ENCODE peak calls at places on chromosomes 11 and 22, in eight cellular contexts. F is astrocyte of the cerebellum; C is GM12891; T is stimulated activated CD4-positive, alpha-beta T cell treated with anti-CD3 and anti-CD28 coated beads, TNF-alpha, amount 100 ng/mL, for 24 hours; E is lower leg skin; D is chondrocyte; G is posterior cingulate gyrus; O is fibroblast of pulmonary artery. N is an unnamed sample.

GRCh38 chr11:121483805-121484478 is 31.2 kb upstream of the SORL1-AS1 start:
- DNase-seq in F (no peak), C (no peak), T (no peak), E (no peak), D (no peak), G (no peak), O (no peak), N (no peak)

GRCh38 chr22:31836010-31836409 is 82.2 kb downstream of the DEPDC5 start:
- DNase-seq in F (no peak), C (no peak), T (no peak), E (no peak), D (no peak), G (no peak), O (no peak), N (no peak)

GRCh38 chr22:36374603-36375024 is 13.2 kb downstream of the MYH9 start:
- DNase-seq in F (no peak), C (no peak), T (no peak), E (no peak), D (no peak), G (no peak), O (peak), N (no peak)

GRCh38 chr22:30650508-30651116 is 15.0 kb downstream of the SLC35E4 start:
- DNase-seq in F (no peak), C (no peak), T (no peak), E (no peak), D (no peak), G (peak), O (no peak), N (no peak)

GRCh38 chr22:20829735-20830134 is 28.9 kb downstream of the PI4KA start:
- DNase-seq in F (no peak), C (no peak), T (no peak), E (no peak), D (no peak), G (no peak), O (no peak), N (no peak)

GRCh38 chr11:128610765-128611617 is 23.6 kb upstream of the ETS1 start:
- DNase-seq in F (no peak), C (no peak), T (no peak), E (no peak), D (no peak), G (no peak), O (no peak), N (no peak)

GRCh38 chr11:75800136-75800675 is 14.8 kb upstream of the UVRAG start:
- DNase-seq in F (no peak), C (no peak), T (no peak), E (no peak), D (no peak), G (no peak), O (no peak), N (no peak)

GRCh38 chr11:16605440-16605970 is 132.9 kb upstream of the C11orf58 start:
- DNase-seq in F (no peak), C (no peak), T (no peak), E (peak), D (no peak), G (no peak), O (peak), N (no peak)

GRCh38 chr11:66569076-66569475 is 670 bp upstream of the CTSF start:
- DNase-seq in F (no peak), C (no peak), T (no peak), E (no peak), D (no peak), G (no peak), O (no peak), N (no peak)

GRCh38 chr22:43885786-43886185 is 6.0 kb downstream of the PNPLA5 start:
- DNase-seq in F (no peak), C (no peak), T (no peak), E (no peak), D (peak), G (no peak), O (no peak), N (no peak)

GRCh38 chr22:21881841-21882753 is 14.7 kb upstream of the MAPK1 start:
- DNase-seq in F (no peak), C (no peak), T (no peak), E (peak), D (no peak), G (no peak), O (no peak), N (no peak)

GRCh38 chr22:37983860-37984791 is at the start of gene SOX10:
- DNase-seq in F (no peak), C (no peak), T (no peak), E (no peak), D (no peak), G (peak), O (no peak), N (no peak)

GRCh38 chr11:81497202-81497804 is 1236.4 kb downstream of the FAM181B start:
- DNase-seq in F (no peak), C (no peak), T (no peak), E (no peak), D (no peak), G (no peak), O (peak), N (peak)

GRCh38 chr22:29456211-29456671 is 17.9 kb downstream of the RFPL1 start:
- DNase-seq in F (no peak), C (no peak), T (no peak), E (no peak), D (peak), G (no peak), O (peak), N (no peak)

GRCh38 chr11:74397531-74398243 is 546 bp downstream of the PGM2L1 start:
- DNase-seq in F (no peak), C (peak), T (no peak), E (peak), D (no peak), G (no peak), O (no peak), N (no peak)

GRCh38 chr11:63764201-63764711 is 4.3 kb downstream of the ZFTA start:
- DNase-seq in F (no peak), C (no peak), T (no peak), E (no peak), D (no peak), G (no peak), O (no peak), N (no peak)

GRCh38 chr11:587546-587945 is 11.3 kb downstream of the PHRF1 start:
- DNase-seq in F (no peak), C (no peak), T (no peak), E (no peak), D (no peak), G (no peak), O (no peak), N (no peak)

GRCh38 chr11:17277024-17277584 is 565 bp downstream of the NUCB2 start:
- DNase-seq in F (no peak), C (peak), T (no peak), E (no peak), D (no peak), G (no peak), O (peak), N (no peak)

GRCh38 chr11:92123540-92123939 is 101.1 kb upstream of the FAT3 start:
- DNase-seq in F (peak), C (no peak), T (no peak), E (no peak), D (no peak), G (no peak), O (peak), N (no peak)

GRCh38 chr11:2466869-2467694 is 22.3 kb downstream of the KCNQ1 start:
- DNase-seq in F (no peak), C (peak), T (no peak), E (peak), D (peak), G (no peak), O (no peak), N (no peak)

GRCh38 chr11:131897976-131898375 is 527.6 kb downstream of the NTM start:
- DNase-seq in F (peak), C (no peak), T (no peak), E (no peak), D (no peak), G (no peak), O (peak), N (no peak)

GRCh38 chr11:119700536-119701346 is 28.3 kb downstream of the NECTIN1 start:
- DNase-seq in F (no peak), C (no peak), T (no peak), E (no peak), D (no peak), G (no peak), O (no peak), N (no peak)

GRCh38 chr11:13028322-13028721 is 19.2 kb downstream of the RASSF10 start:
- DNase-seq in F (no peak), C (no peak), T (no peak), E (no peak), D (no peak), G (no peak), O (no peak), N (no peak)

GRCh38 chr11:19071255-19071654 is 10.7 kb upstream of the MRGPRX2 start:
- DNase-seq in F (peak), C (peak), T (peak), E (peak), D (no peak), G (peak), O (peak), N (peak)

GRCh38 chr22:50674606-50675552 is 2.3 kb downstream of the SHANK3 start:
- DNase-seq in F (no peak), C (no peak), T (no peak), E (no peak), D (peak), G (no peak), O (no peak), N (no peak)

GRCh38 chr22:46281866-46282678 is 14.3 kb downstream of the TTC38 start:
- DNase-seq in F (no peak), C (no peak), T (no peak), E (peak), D (no peak), G (no peak), O (no peak), N (no peak)

GRCh38 chr22:36339171-36340065 is 48.3 kb downstream of the MYH9 start:
- DNase-seq in F (no peak), C (no peak), T (peak), E (no peak), D (no peak), G (no peak), O (peak), N (peak)

GRCh38 chr22:38125731-38126344 is 15.4 kb upstream of the BAIAP2L2 start:
- DNase-seq in F (no peak), C (no peak), T (no peak), E (no peak), D (no peak), G (peak), O (no peak), N (no peak)

GRCh38 chr22:49642331-49642730 is 185.3 kb downstream of the BRD1 start:
- DNase-seq in F (no peak), C (no peak), T (no peak), E (no peak), D (no peak), G (no peak), O (no peak), N (no peak)

GRCh38 chr22:44801476-44801875 is 49.1 kb downstream of the ARHGAP8 start:
- DNase-seq in F (no peak), C (no peak), T (no peak), E (no peak), D (no peak), G (no peak), O (no peak), N (no peak)

GRCh38 chr11:7690648-7691047 is 15.6 kb downstream of the OVCH2 start:
- DNase-seq in F (no peak), C (no peak), T (no peak), E (no peak), D (no peak), G (no peak), O (no peak), N (no peak)

GRCh38 chr11:9651481-9651880 is 12.4 kb upstream of the SWAP70 start:
- DNase-seq in F (no peak), C (no peak), T (no peak), E (no peak), D (no peak), G (no peak), O (no peak), N (no peak)

GRCh38 chr11:86396403-86396802 is 21.7 kb downstream of the CCDC81 start:
- DNase-seq in F (no peak), C (no peak), T (no peak), E (no peak), D (no peak), G (no peak), O (peak), N (no peak)

GRCh38 chr11:1921576-1922141 is 2.2 kb downstream of the TNNT3 start:
- DNase-seq in F (no peak), C (no peak), T (no peak), E (no peak), D (peak), G (peak), O (peak), N (peak)

GRCh38 chr11:99370557-99371200 is 349.9 kb downstream of the CNTN5 start:
- DNase-seq in F (peak), C (no peak), T (no peak), E (no peak), D (no peak), G (peak), O (peak), N (peak)

GRCh38 chr11:8023831-8024555 is 36.9 kb downstream of the EIF3F start:
- DNase-seq in F (no peak), C (no peak), T (no peak), E (peak), D (no peak), G (no peak), O (no peak), N (no peak)

GRCh38 chr22:47232753-47233152 is 470.3 kb downstream of the TBC1D22A start:
- DNase-seq in F (no peak), C (no peak), T (no peak), E (peak), D (no peak), G (no peak), O (no peak), N (no peak)